ENCODE peak calls at places on chromosomes 4 and X, in seven cellular contexts. R is NCI-H187 treated with DMSO at 0.1 percent for 48 hours, Y is T-cell, C is IMR-90, J is choroid plexus epithelial cell, E is right cardiac atrium, A is Calu3. O is an unnamed sample.

GRCh38 chr4:28225689-28226353 is 1365.2 kb downstream of the STIM2 start:
- DNase-seq in R (no peak), Y (no peak), C (no peak), J (peak), E (no peak), A (no peak), O (peak)

GRCh38 chrX:106286053-106286650 is 118.0 kb downstream of the PWWP3B start:
- DNase-seq in R (no peak), Y (no peak), C (no peak), J (peak), E (no peak), A (no peak), O (peak)

GRCh38 chr4:77006753-77007355 is 57.3 kb downstream of the SEPTIN11 start:
- DNase-seq in R (no peak), Y (no peak), C (no peak), J (no peak), E (no peak), A (no peak), O (no peak)

GRCh38 chr4:107689912-107690587 is 30.0 kb downstream of the PAPSS1 start:
- DNase-seq in R (no peak), Y (no peak), C (peak), J (peak), E (no peak), A (no peak), O (peak)

GRCh38 chrX:14449773-14450172 is 79.6 kb upstream of the GLRA2 start:
- DNase-seq in R (no peak), Y (no peak), C (no peak), J (no peak), E (no peak), A (no peak), O (no peak)

GRCh38 chrX:46722742-46723568 is 36.0 kb downstream of the SLC9A7 start:
- DNase-seq in R (no peak), Y (no peak), C (peak), J (no peak), E (no peak), A (no peak), O (no peak)

GRCh38 chr4:83255584-83255983 is 29.0 kb downstream of the COQ2 start:
- DNase-seq in R (no peak), Y (no peak), C (peak), J (peak), E (no peak), A (no peak), O (peak)

GRCh38 chrX:15744181-15744867 is 6.3 kb downstream of the CA5B start:
- DNase-seq in R (no peak), Y (no peak), C (no peak), J (no peak), E (no peak), A (no peak), O (peak)

GRCh38 chrX:96688789-96689188 is 4.1 kb downstream of the DIAPH2 start:
- DNase-seq in R (no peak), Y (no peak), C (no peak), J (no peak), E (no peak), A (no peak), O (no peak)

GRCh38 chr4:84495448-84496221 is 3.5 kb downstream of the NKX6-1 start:
- DNase-seq in R (no peak), Y (no peak), C (no peak), J (no peak), E (no peak), A (no peak), O (no peak)

GRCh38 chr4:149997881-149998421 is 80.3 kb upstream of the DCLK2 start:
- DNase-seq in R (no peak), Y (no peak), C (peak), J (peak), E (no peak), A (peak), O (no peak)

GRCh38 chr4:152640058-152640921 is 39.5 kb downstream of the TMEM154 start:
- DNase-seq in R (no peak), Y (no peak), C (peak), J (peak), E (no peak), A (no peak), O (peak)

O was measured in cardiac fibroblast.